ENCODE peak calls at places on chromosomes 3 and 15, in four cellular contexts. A, L, J and K are unnamed samples.

GRCh38 chr3:126036056-126036549 is 47.8 kb downstream of the SLC41A3 start:
- DNase-seq in A (no peak), L (no peak), J (no peak), K (no peak)

GRCh38 chr3:90132220-90132619 is 1024.8 kb downstream of the EPHA3 start:
- DNase-seq in A (no peak), L (no peak), J (no peak), K (no peak)

GRCh38 chr3:125055165-125055912 is 458 bp downstream of the HEG1 start:
- DNase-seq in A (peak), L (no peak), J (no peak), K (no peak)

GRCh38 chr15:100786139-100786531 is 93.5 kb upstream of the ALDH1A3 start:
- DNase-seq in A (no peak), L (no peak), J (no peak), K (no peak)

GRCh38 chr15:29050870-29051269 is 165.1 kb downstream of the APBA2 start:
- DNase-seq in A (peak), L (no peak), J (no peak), K (no peak)

GRCh38 chr3:197298858-197299854 is 744 bp upstream of the DLG1 start:
- DNase-seq in A (no peak), L (no peak), J (peak), K (peak)

GRCh38 chr3:159732172-159733111 is 256.2 kb upstream of the IL12A start:
- DNase-seq in A (peak), L (peak), J (peak), K (peak)

GRCh38 chr15:78178056-78178455 is 28.9 kb downstream of the IDH3A start:
- DNase-seq in A (no peak), L (no peak), J (no peak), K (no peak)

GRCh38 chr3:148408667-148409066 is 289.0 kb upstream of the AGTR1 start:
- DNase-seq in A (no peak), L (no peak), J (no peak), K (peak)

GRCh38 chr3:128506721-128507120 is 13.7 kb upstream of the GATA2 start:
- DNase-seq in A (no peak), L (no peak), J (peak), K (no peak)

GRCh38 chr3:183581496-183582155 is 26.1 kb upstream of the KLHL6 start:
- DNase-seq in A (no peak), L (no peak), J (no peak), K (no peak)

GRCh38 chr3:64837126-64837738 is 149.4 kb upstream of the ADAMTS9 start:
- DNase-seq in A (no peak), L (no peak), J (no peak), K (no peak)

GRCh38 chr15:76994971-76995945 is at the start of gene PSTPIP1:
- DNase-seq in A (no peak), L (no peak), J (no peak), K (no peak)

GRCh38 chr15:71238926-71239325 is 123.7 kb downstream of the THSD4 start:
- DNase-seq in A (peak), L (no peak), J (no peak), K (no peak)

GRCh38 chr15:95495033-95495541 is 835.4 kb upstream of the NR2F2 start:
- DNase-seq in A (no peak), L (no peak), J (no peak), K (no peak)

GRCh38 chr3:13966302-13966701 is 86.4 kb upstream of the WNT7A start:
- DNase-seq in A (no peak), L (no peak), J (no peak), K (no peak)

GRCh38 chr3:135982922-135983581 is 17.5 kb downstream of the PPP2R3A start:
- DNase-seq in A (peak), L (no peak), J (no peak), K (no peak)

GRCh38 chr3:171712168-171712938 is 97.9 kb downstream of the PLD1 start:
- DNase-seq in A (peak), L (no peak), J (no peak), K (peak)

GRCh38 chr15:41022487-41023090 is 69.3 kb downstream of the CHAC1 start:
- DNase-seq in A (peak), L (no peak), J (peak), K (peak)

GRCh38 chr15:57727031-57727430 is 20.5 kb downstream of the POLR2M start:
- DNase-seq in A (peak), L (no peak), J (no peak), K (no peak)

GRCh38 chr3:190863119-190863465 is 598 bp upstream of the GMNC start:
- DNase-seq in A (no peak), L (no peak), J (no peak), K (no peak)

GRCh38 chr3:112472676-112473075 is 26.6 kb downstream of the BTLA start:
- DNase-seq in A (no peak), L (no peak), J (no peak), K (no peak)

DNA sequence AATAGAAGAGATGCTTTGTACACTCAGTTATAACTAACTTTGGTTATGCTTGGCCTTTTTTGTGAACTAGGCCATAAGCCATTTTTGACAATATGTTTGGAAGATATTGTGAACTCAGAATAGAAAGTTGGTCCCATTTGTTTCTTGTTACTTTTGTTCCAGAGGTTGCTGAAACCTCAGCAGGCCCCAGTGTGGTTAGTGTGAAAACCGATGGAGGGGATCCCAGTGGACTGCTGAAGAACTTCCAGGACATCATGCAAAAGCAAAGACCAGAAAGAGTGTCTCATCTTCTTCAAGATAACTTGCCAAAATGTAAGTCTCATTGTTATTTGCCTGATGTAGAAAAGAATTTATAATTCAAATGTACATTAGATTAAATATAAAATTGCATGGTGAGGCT is 5.7 kb downstream of the ALAS1 start:
- DNase-seq in A (no peak), L (no peak), J (no peak), K (no peak)
- H3K56ac ChIP-seq in A (no peak), L (no peak), J (no peak), K (no peak)

GRCh38 chr3:81716870-81717509 is 44.5 kb downstream of the GBE1 start:
- DNase-seq in A (peak), L (no peak), J (no peak), K (peak)

GRCh38 chr3:81713018-81713417 is 48.4 kb downstream of the GBE1 start:
- DNase-seq in A (no peak), L (no peak), J (no peak), K (no peak)

GRCh38 chr3:81723732-81724313 is 37.6 kb downstream of the GBE1 start:
- DNase-seq in A (peak), L (no peak), J (no peak), K (no peak)

GRCh38 chr3:81718311-81718710 is 43.1 kb downstream of the GBE1 start:
- DNase-seq in A (no peak), L (no peak), J (no peak), K (no peak)
- H3K56ac ChIP-seq in A (no peak), L (no peak), J (no peak), K (no peak)

GRCh38 chr3:20912406-20912805 is 726.4 kb upstream of the SGO1 start:
- DNase-seq in A (no peak), L (no peak), J (no peak), K (no peak)
- H3K56ac ChIP-seq in A (no peak), L (no peak), J (no peak), K (no peak)

GRCh38 chr15:69643971-69644370 is 191.4 kb downstream of the RPLP1 start:
- DNase-seq in A (no peak), L (no peak), J (no peak), K (no peak)
- H3K56ac ChIP-seq in A (no peak), L (no peak), J (no peak), K (no peak)

GRCh38 chr3:107347717-107348116 is 29.5 kb upstream of the CCDC54 start:
- DNase-seq in A (no peak), L (no peak), J (no peak), K (no peak)

GRCh38 chr3:107344722-107345121 is 32.5 kb upstream of the CCDC54 start:
- DNase-seq in A (no peak), L (no peak), J (no peak), K (no peak)

GRCh38 chr3:107345968-107346367 is 31.3 kb upstream of the CCDC54 start:
- DNase-seq in A (no peak), L (no peak), J (no peak), K (no peak)

DNA sequence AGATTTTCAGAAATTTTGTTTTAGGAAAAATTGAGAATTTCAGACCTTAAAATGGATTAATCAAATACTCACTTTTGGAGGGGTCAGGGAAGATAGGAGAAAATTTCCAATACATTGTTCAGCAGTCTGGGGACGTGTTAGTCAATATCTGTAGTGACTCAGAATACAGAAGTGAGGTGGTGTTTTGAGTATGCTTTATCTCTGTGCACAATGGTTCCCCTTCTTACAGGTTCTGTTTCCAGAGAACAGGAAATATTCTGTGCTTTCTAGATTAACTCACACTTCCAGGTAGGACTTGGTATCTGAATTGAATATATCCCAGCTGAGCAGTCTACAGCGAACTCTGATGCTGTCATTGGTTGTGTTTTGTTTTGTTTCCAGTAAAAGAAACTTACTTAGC is 30.7 kb upstream of the CCDC54 start:
- DNase-seq in A (no peak), L (no peak), J (no peak), K (no peak)
- H3K56ac ChIP-seq in A (no peak), L (no peak), J (no peak), K (no peak)

DNA sequence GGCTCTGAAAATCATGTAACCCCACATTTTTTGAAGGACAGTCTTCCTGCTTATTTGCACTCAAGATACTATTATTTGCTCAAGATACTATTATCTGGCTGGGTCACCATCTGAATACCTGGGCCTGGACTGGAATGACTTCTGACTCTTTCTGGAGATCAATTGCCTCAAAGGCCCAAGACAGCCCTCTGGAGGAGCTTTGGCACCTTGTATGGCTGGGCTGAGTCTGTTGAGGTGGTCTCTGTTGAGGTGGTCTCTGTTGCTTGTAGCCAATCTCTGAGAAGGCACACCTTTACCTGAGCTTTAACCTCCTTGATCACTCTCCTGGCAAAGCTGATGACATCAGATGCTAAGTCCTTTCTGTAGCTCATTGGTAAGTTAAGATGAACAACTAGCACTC is 33.0 kb downstream of the SPATA12 start:
- DNase-seq in A (no peak), L (no peak), J (no peak), K (no peak)
- H3K56ac ChIP-seq in A (no peak), L (no peak), J (no peak), K (no peak)

GRCh38 chr3:54631507-54632280 is 296.2 kb downstream of the LRTM1 start:
- DNase-seq in A (no peak), L (no peak), J (no peak), K (no peak)

GRCh38 chr3:54632834-54633233 is 295.0 kb downstream of the LRTM1 start:
- DNase-seq in A (no peak), L (no peak), J (peak), K (no peak)

GRCh38 chr3:54634122-54634469 is 293.8 kb downstream of the LRTM1 start:
- DNase-seq in A (no peak), L (no peak), J (no peak), K (no peak)

GRCh38 chr3:54632281-54632665 is 295.6 kb downstream of the LRTM1 start:
- DNase-seq in A (no peak), L (no peak), J (no peak), K (no peak)

DNA sequence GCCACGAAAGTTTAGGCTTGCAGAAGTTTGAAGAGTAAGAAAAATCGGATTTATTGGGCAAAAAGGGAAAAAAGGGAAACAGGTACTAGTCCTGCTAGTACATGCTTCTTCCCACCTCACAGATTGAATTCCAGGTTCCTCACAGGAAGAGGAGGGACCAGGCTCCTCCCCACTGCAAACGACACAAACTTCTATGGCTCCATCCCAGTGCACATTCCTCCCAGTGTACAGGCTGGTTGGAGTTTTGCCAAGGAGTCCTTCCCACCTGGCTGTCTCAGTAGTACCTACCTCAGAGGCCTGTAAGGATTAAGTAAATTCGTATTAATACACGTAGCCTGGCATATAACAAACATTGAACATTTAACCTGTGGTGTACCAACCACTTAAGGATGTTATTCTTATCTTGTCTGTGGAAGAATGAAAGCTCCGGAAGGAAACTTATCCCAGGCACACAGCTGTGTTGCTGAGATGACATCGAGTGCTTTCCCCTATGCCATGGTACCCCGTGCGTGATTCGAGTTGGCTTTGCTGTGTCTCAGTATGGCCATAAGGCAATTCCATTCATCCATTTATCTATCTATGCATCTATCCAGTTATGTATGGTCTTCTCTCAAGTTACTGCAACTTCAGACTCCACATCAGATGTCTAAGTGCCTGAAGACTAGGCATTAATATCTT is 294.3 kb downstream of the LRTM1 start:
- DNase-seq in A (no peak), L (no peak), J (no peak), K (no peak)
- H3K56ac ChIP-seq in A (no peak), L (no peak), J (no peak), K (no peak)

GRCh38 chr3:188534633-188535032 is 380.7 kb downstream of the LPP start:
- DNase-seq in A (no peak), L (no peak), J (no peak), K (no peak)
- H3K56ac ChIP-seq in A (no peak), L (no peak), J (no peak), K (no peak)